ENCODE peak calls at places on chromosomes 3 and 15, in nine cellular contexts. S, I, Q, W, J, V, Z, Y and G are unnamed samples.
A peak's percentile ranks its signal among the peaks of the same experiment; 100 is the strongest.

GRCh38 chr3:39287216-39287858 is 7.5 kb upstream of the CX3CR1 start:
- DNase-seq in V (no peak), I (no peak), J (no peak), W (no peak), Y (no peak), S (no peak), Z (no peak), Q (no peak), G (no peak)

GRCh38 chr3:63228677-63229076 is 49.4 kb upstream of the SYNPR start:
- DNase-seq in I (no peak), Y (no peak), W (no peak), Q (no peak), Z (peak; percentile 38), S (no peak), J (peak; percentile 20), V (peak; percentile 16), G (peak; percentile 61)

GRCh38 chr3:159787191-159787590 is 201.4 kb upstream of the IL12A start:
- DNase-seq in S (no peak), Y (no peak), Q (no peak), J (peak; percentile 75), Z (no peak), V (peak; percentile 34), W (peak; percentile 67), I (no peak), G (peak; percentile 66)

GRCh38 chr3:115019900-115020299 is 127.2 kb downstream of the ZBTB20 start:
- DNase-seq in W (no peak), I (peak; percentile 60), S (no peak), Z (no peak), V (no peak), J (no peak), Q (peak; percentile 20), Y (no peak), G (no peak)

GRCh38 chr15:43509002-43509922 is 8.1 kb upstream of the MAP1A start:
- DNase-seq in I (peak; percentile 86), J (no peak), Z (no peak), S (no peak), V (no peak), Q (peak; percentile 69), W (no peak), Y (no peak), G (no peak)

GRCh38 chr3:84717894-84718293 is 240.9 kb upstream of the CADM2 start:
- DNase-seq in Q (no peak), Y (no peak), I (no peak), Z (no peak), V (no peak), S (peak; percentile 27), J (no peak), W (no peak), G (no peak)

GRCh38 chr3:106720510-106720909 is 656.7 kb upstream of the CCDC54 start:
- DNase-seq in Q (no peak), J (no peak), W (no peak), Z (no peak), V (no peak), S (no peak), Y (no peak), I (no peak), G (no peak)

GRCh38 chr3:2656806-2657205 is 453.4 kb downstream of the IL5RA start:
- DNase-seq in Y (no peak), Z (no peak), J (no peak), Q (no peak), V (no peak), S (no peak), W (no peak), I (no peak), G (no peak)

GRCh38 chr3:66200786-66201185 is 20.0 kb upstream of the SLC25A26 start:
- DNase-seq in V (no peak), I (no peak), J (no peak), Z (no peak), Y (no peak), S (no peak), W (no peak), Q (no peak), G (no peak)

GRCh38 chr15:38503497-38503896 is 49.6 kb downstream of the FAM98B start:
- DNase-seq in Z (no peak), Y (no peak), V (no peak), W (no peak), S (no peak), I (no peak), Q (no peak), J (no peak), G (no peak)

GRCh38 chr15:90106522-90107117 is 4.4 kb upstream of the IDH2 start:
- DNase-seq in I (peak; percentile 80), V (no peak), Z (no peak), Q (no peak), J (no peak), W (no peak), S (no peak), Y (no peak), G (peak; percentile 56)

GRCh38 chr15:70348581-70349344 is 251.0 kb upstream of the TLE3 start:
- DNase-seq in I (peak; percentile 72), Y (no peak), W (no peak), J (no peak), Q (peak; percentile 57), S (peak; percentile 35), Z (no peak), V (peak; percentile 7), G (peak; percentile 72)

GRCh38 chr15:31217067-31217466 is 109.6 kb upstream of the KLF13 start:
- DNase-seq in V (no peak), Y (no peak), W (no peak), J (no peak), Q (no peak), Z (no peak), S (no peak), I (no peak), G (no peak)

DNA sequence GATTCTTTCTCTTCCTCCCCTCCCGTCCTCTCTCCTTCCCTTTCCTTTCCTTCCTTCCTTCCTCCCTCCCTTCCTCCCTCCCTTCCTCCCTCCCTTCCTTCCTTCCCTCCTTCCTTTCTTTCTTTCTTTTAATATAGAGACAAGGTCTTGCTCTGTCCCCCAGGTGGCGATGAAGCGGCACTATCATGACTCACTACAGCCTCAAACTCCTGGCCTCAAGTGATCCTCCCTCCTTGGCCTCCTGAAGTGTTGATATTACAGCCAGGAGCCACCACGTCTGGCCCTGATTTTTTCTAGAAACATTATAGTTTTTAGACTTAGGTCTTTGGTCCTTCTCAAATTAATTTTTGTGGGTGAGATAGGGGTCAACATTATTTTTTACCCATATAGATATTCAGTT is 15.5 kb downstream of the GRM2 start:
- DNase-seq in Z (no peak), Y (no peak), S (no peak), V (no peak), W (no peak), J (no peak), I (no peak), Q (no peak), G (peak; percentile 25)
- TF ChIP-seq CTCF in Z (no peak), Y (no peak), S (no peak), V (no peak), W (no peak), J (peak; percentile 12), I (no peak), Q (no peak), G (no peak)

DNA sequence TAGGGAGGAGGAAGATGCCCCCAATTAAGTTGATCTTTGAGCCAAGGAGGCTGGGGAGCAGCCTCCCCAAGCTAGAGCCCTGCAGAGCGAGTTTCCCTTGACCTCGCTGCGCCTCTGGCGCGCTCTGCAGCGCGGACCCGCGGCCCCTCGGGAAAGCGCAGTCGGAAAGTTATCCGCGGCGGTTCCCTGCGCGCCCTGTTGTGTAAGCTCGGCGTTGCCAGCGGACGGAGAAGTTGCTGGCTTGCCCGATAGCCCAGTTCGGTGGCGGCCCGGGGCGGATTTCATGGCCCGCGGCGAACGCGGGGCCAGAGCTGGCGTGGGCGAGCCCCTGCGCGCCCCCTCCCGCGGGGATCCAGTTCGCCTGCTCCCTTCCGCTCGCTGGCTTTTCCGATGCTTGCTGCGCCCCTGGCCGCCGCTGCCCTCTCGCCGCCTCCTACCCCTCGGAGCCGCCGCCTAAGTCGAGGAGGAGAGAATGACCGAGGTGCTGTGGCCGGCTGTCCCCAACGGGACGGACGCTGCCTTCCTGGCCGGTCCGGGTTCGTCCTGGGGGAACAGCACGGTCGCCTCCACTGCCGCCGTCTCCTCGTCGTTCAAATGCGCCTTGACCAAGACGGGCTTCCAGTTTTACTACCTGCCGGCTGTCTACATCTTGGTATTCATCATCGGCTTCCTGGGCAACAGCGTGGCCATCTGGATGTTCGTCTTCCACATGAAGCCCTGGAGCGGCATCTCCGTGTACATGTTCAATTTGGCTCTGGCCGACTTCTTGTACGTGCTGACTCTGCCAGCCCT is 576 bp downstream of the P2RY1 start:
- DNase-seq in V (no peak), Y (peak; percentile 47), S (peak; percentile 69), Z (peak; percentile 63), W (no peak), I (peak; percentile 80), Q (peak; percentile 54), J (no peak), G (peak; percentile 81)
- TF ChIP-seq CTCF in V (peak; percentile 15), Y (peak; percentile 50), S (no peak), Z (no peak), W (no peak), I (no peak), Q (no peak), J (no peak), G (peak; percentile 52)

DNA sequence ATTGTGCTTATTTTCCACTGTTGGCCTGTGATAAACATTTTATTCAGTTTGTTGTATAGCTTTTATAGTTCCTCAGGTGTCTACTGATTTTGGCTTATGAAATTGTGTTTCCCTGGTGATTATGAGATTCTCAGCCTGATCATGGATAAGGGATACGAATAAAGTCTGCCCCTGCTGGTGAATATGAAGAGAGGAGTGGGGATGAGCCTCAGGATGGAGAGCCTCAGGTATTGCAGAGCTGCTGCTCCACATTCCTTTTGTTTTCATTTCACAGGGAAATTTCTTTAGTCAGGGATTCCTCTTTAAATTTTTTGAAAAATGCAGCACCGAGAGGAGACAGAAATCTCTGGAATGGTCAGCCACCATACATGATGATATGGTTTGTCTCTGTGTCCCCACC is 14.7 kb upstream of the RAB6B start:
- DNase-seq in Y (no peak), I (no peak), J (no peak), S (no peak), Q (no peak), Z (no peak), V (no peak), W (no peak), G (no peak)
- TF ChIP-seq CTCF in Y (peak; percentile 41), I (no peak), J (peak; percentile 11), S (peak; percentile 39), Q (no peak), Z (no peak), V (peak; percentile 17), W (peak; percentile 36), G (no peak)

GRCh38 chr15:91126080-91126479 is 26.0 kb downstream of the SV2B start:
- DNase-seq in I (no peak), Y (no peak), S (no peak), Z (no peak), Q (no peak), J (no peak), W (no peak), V (no peak), G (peak; percentile 45)

GRCh38 chr15:91127236-91127914 is 27.3 kb downstream of the SV2B start:
- DNase-seq in V (no peak), S (no peak), Z (no peak), J (no peak), Q (no peak), I (no peak), Y (no peak), W (no peak), G (no peak)

GRCh38 chr15:91129436-91129835 is 29.4 kb downstream of the SV2B start:
- DNase-seq in Y (no peak), Z (no peak), I (no peak), W (no peak), V (no peak), Q (no peak), S (no peak), J (no peak), G (no peak)

GRCh38 chr15:91125162-91125561 is 25.1 kb downstream of the SV2B start:
- DNase-seq in V (no peak), I (no peak), W (no peak), Y (no peak), Z (no peak), Q (no peak), J (no peak), S (no peak), G (no peak)

GRCh38 chr15:91128028-91128427 is 28.0 kb downstream of the SV2B start:
- DNase-seq in J (no peak), S (no peak), I (no peak), Q (no peak), W (no peak), V (no peak), Z (no peak), Y (no peak), G (no peak)
- TF ChIP-seq CTCF in J (no peak), S (no peak), I (no peak), Q (no peak), W (no peak), V (no peak), Z (no peak), Y (no peak), G (no peak)